ENCODE peak calls at places on chromosomes 12 and 14, in four cellular contexts. J is SW 1271, K is activated gamma-delta T cell, B is ELF-1. D is an unnamed sample.

GRCh38 chr12:120751389-120751788 is 25.8 kb downstream of the ACADS start:
- DNase-seq in J (no peak), K (no peak), B (peak), D (no peak)

GRCh38 chr12:40063424-40063823 is 42.5 kb downstream of the SLC2A13 start:
- DNase-seq in J (no peak), K (no peak), B (no peak), D (peak)

GRCh38 chr14:49549881-49550280 is 36.3 kb downstream of the RPS29 start:
- DNase-seq in J (no peak), K (no peak), B (peak), D (no peak)

GRCh38 chr12:89690925-89691324 is 17.7 kb downstream of the ATP2B1 start:
- DNase-seq in J (no peak), K (no peak), B (no peak), D (no peak)

GRCh38 chr14:93173943-93174395 is 10.7 kb downstream of the MOAP1 start:
- DNase-seq in J (no peak), K (no peak), B (no peak), D (no peak)

GRCh38 chr12:27179399-27180214 is 64.5 kb upstream of the STK38L start:
- DNase-seq in J (peak), K (no peak), B (peak), D (peak)

GRCh38 chr12:6336859-6337744 is 4.8 kb downstream of the TNFRSF1A start:
- DNase-seq in J (peak), K (peak), B (no peak), D (peak)

GRCh38 chr14:104384776-104385071 is 194.8 kb upstream of the C14orf180 start:
- DNase-seq in J (no peak), K (no peak), B (no peak), D (no peak)

GRCh38 chr14:94773682-94774211 is 3.8 kb upstream of the GSC start:
- DNase-seq in J (no peak), K (no peak), B (peak), D (no peak)

GRCh38 chr12:132622437-132623071 is 4.0 kb downstream of the P2RX2 start:
- DNase-seq in J (peak), K (no peak), B (peak), D (peak)

D was measured in fibroblast of pulmonary artery.